ENCODE peak calls at places on chromosomes 5 and 9, in seven cellular contexts. Q, I, P, D, G, T and J are unnamed samples.
A peak's percentile ranks its signal among the peaks of the same experiment; 100 is the strongest.

GRCh38 chr5:61625682-61626620 is 293.9 kb downstream of the ZSWIM6 start:
- DNase-seq in I (peak; percentile 79), T (peak; percentile 29), Q (peak; percentile 40), D (peak; percentile 62), P (peak; percentile 78), G (peak; percentile 65), J (peak; percentile 11)

GRCh38 chr9:78982849-78983248 is 588.9 kb upstream of the TLE4 start:
- DNase-seq in G (peak; percentile 6), I (no peak), D (peak; percentile 25), P (peak; percentile 21), T (no peak), Q (no peak), J (peak; percentile 56)

GRCh38 chr5:107558951-107559350 is 111.8 kb downstream of the EFNA5 start:
- DNase-seq in G (no peak), T (no peak), P (peak; percentile 55), Q (no peak), D (no peak), I (peak; percentile 58), J (no peak)

GRCh38 chr9:16960084-16960483 is 89.6 kb upstream of the BNC2 start:
- DNase-seq in Q (no peak), D (peak; percentile 43), P (no peak), G (no peak), T (no peak), I (no peak), J (peak; percentile 61)

GRCh38 chr5:84437673-84438315 is 53.1 kb upstream of the EDIL3 start:
- DNase-seq in T (no peak), P (no peak), Q (no peak), I (no peak), G (no peak), D (peak; percentile 47), J (peak; percentile 91)

GRCh38 chr9:124108216-124108615 is 96.6 kb downstream of the LHX2 start:
- DNase-seq in P (no peak), D (no peak), T (no peak), Q (no peak), G (no peak), I (no peak), J (no peak)

GRCh38 chr9:123669355-123669754 is 260.6 kb downstream of the DENND1A start:
- DNase-seq in D (no peak), Q (peak; percentile 15), T (no peak), P (no peak), G (no peak), I (no peak), J (no peak)

GRCh38 chr9:7974335-7975005 is 174.9 kb upstream of the DMAC1 start:
- DNase-seq in Q (no peak), T (no peak), P (no peak), I (no peak), G (no peak), D (no peak), J (no peak)

GRCh38 chr5:16066320-16066719 is 113.3 kb downstream of the MARCHF11 start:
- DNase-seq in I (no peak), D (no peak), P (no peak), T (no peak), G (no peak), Q (no peak), J (no peak)

GRCh38 chr9:20805766-20806165 is 121.7 kb downstream of the FOCAD start:
- DNase-seq in I (no peak), D (no peak), P (no peak), T (no peak), G (no peak), Q (no peak), J (no peak)

GRCh38 chr5:124365491-124365890 is 380.9 kb downstream of the ZNF608 start:
- DNase-seq in D (no peak), T (no peak), I (no peak), P (no peak), G (no peak), Q (no peak), J (no peak)

DNA sequence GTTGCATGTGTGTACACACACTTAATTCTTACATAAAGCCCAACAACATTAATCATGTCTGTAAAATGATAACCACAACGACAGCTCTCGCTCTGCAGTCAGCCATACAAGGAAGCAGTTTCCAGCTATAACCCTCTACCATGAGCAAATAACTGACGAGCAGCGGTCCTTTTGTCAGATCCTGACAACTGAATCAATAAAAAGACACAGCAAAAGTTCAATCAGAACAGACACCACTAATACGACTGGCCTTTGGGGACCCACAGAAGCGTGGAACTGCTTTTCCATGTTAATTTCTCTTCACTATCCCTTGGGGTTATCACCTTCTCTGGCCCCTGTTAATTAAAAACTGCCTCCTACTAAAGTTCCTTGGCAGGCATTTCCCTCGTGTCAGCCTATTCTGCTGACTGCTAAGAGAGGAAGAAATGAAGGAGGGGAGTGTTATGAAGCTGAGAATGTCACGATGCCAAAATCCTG is 722.8 kb upstream of the GRAMD2B start:
- DNase-seq in T (no peak), G (no peak), D (peak; percentile 35), P (no peak), Q (no peak), I (no peak), J (no peak)
- H3K4me2 ChIP-seq in T (no peak overlapping the region), G (no peak overlapping the region), D (peak overlapping the region; percentile 38), P (no peak overlapping the region), Q (no peak overlapping the region), I (no peak overlapping the region), J (peak overlapping the region; percentile 72)

GRCh38 chr9:114362394-114362793 is 25.4 kb downstream of the AKNA start:
- DNase-seq in Q (no peak), I (no peak), G (no peak), D (no peak), T (no peak), P (no peak), J (no peak)

GRCh38 chr9:114363424-114363823 is 24.4 kb downstream of the AKNA start:
- DNase-seq in D (no peak), P (no peak), G (no peak), T (no peak), Q (no peak), I (no peak), J (no peak)

GRCh38 chr9:114359801-114360200 is 28.0 kb downstream of the AKNA start:
- DNase-seq in D (no peak), G (no peak), Q (no peak), I (no peak), T (no peak), P (no peak), J (no peak)

GRCh38 chr9:114364123-114364522 is 23.7 kb downstream of the AKNA start:
- DNase-seq in I (no peak), T (no peak), G (peak; percentile 94), Q (no peak), D (peak; percentile 95), P (no peak), J (peak; percentile 85)

GRCh38 chr9:114361542-114361941 is 26.2 kb downstream of the AKNA start:
- DNase-seq in G (no peak), I (no peak), T (no peak), P (no peak), Q (no peak), D (no peak), J (no peak)
- H2AK5ac ChIP-seq in G (no peak overlapping the region), I (no peak overlapping the region), T (no peak overlapping the region), P (no peak overlapping the region), Q (no peak overlapping the region), D (no peak overlapping the region), J (no peak overlapping the region)

DNA sequence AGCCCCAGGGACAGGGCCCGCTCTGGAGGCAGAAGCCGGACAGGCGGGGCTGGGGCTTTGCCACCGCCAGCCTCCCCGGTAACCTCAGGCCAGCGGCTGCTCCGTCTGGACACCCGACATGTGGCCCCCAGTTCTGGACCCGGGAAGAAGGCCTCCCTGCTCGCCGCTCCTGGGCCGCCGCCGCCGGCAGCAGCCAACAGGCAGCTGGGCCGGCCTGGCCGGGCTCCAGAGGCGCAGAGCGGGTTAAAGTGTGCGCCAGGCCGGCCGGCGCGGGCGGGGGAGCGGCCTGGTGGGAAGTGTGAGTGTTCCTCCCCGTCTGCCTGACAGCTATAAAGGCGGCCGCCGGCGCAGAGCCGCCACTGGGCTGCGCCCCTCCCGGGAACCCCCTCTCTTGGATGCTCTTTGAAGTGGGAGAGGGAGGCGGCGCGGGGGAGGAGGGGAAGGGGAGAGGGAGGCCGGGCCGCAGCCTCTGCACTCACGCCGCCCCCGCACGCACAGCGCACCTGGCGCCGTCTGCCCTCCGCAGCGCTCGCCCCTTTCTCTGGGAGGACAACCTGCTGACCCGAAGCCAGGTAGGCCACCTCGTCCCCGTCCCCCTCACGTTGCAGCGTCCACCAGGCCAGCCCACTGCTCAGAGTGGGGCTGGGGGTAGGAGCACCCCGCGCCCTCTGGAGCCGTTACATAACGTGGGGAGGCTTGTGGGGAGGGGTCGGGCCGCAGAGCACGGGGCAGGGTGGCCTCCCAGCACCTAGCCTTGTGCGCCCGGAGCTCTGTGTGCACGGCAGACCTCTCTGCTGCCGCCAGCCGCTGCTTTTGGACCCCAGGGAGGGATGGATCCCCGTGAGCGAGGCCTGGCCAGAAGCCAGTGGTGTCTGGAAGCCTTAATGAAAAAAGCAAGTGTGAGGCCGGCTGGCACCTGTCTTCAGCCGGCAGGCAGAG is at the start of gene ADAMTSL2:
- DNase-seq in P (peak; percentile 74), Q (peak; percentile 44), G (no peak), I (peak; percentile 71), T (no peak), D (peak; percentile 72), J (peak; percentile 56)
- H3K4me2 ChIP-seq in P (peak within 1 kb of the TSS; percentile 34), Q (peak within 1 kb of the TSS; percentile 43), G (peak within 1 kb of the TSS; percentile 67), I (peak within 1 kb of the TSS; percentile 27), T (peak within 1 kb of the TSS; percentile 94), D (peak within 1 kb of the TSS; percentile 6), J (no peak within 1 kb of the TSS)

DNA sequence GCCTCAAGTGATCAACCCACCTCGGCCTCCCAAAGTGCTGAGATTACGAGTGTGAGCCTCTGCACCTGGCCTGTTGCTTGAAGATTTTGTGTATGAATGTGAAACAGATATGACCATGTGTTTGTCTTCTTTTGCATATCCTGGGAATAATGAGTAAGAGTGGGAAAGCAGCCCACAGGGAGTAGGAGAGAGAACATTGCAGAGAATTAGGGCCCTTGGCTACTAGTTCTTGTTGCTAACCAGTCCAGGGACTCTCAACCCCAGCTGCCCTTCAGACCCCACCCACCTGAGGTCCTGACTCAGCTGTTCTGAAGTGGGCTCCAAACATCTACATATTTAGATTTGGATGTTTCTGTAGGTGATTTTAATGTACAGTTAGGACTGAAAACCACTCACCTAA is 125.5 kb downstream of the MTX3 start:
- DNase-seq in G (no peak), Q (no peak), D (no peak), I (no peak), P (no peak), T (no peak), J (no peak)
- H2AK5ac ChIP-seq in G (no peak overlapping the region), Q (no peak overlapping the region), D (no peak overlapping the region), I (no peak overlapping the region), P (no peak overlapping the region), T (no peak overlapping the region), J (no peak overlapping the region)

DNA sequence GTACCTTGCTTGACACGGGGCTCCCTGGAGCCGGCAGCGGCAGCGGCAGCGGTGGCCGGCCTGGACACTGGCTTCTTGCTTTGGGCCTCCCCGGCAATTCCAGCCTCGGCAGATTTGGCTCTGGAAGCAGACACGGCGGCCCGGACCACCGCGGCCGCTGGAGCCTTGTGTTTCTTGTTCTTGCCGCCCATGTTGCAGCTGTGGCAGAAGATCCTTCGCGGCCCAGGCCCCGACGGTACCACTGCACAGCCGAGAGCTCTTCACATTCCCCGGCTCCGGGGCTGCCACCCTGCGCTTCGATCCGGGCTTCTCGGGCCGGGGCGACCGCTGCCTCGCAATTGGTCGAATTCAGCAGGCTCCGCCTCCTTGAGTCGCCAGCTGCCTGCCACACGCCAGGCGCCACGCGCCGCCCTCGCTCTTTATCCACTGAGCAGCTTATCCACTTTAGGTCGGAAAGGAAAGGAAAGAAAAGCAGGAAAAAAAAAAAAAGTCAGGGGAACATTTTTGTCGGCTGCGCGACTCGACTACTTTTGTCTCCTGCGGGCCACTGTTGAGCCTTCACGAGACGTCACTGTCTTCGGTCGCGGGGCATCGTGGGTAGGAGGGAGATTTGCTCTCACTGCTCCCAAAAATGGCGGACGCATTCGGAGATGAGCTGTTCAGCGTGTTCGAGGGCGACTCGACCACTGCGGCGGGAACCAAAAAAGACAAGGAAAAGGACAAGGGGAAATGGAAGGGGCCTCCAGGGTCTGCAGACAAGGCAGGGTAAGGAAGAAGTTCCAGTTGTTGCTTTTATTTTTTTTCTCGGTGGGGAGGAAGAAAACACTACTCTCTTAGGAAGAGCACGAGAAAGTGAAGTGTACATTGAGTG is at the start of the genes DHX29 and MTREX:
- DNase-seq in T (peak; percentile 59), P (peak; percentile 96), D (peak; percentile 96), I (peak; percentile 91), Q (peak; percentile 88), G (peak; percentile 95), J (peak; percentile 91)
- H3K4me2 ChIP-seq in T (peak within 1 kb of the TSS; percentile 72), P (peak within 1 kb of the TSS; percentile 71), D (peak within 1 kb of the TSS; percentile 70), I (peak within 1 kb of the TSS; percentile 80), Q (peak within 1 kb of the TSS; percentile 63), G (peak within 1 kb of the TSS; percentile 94), J (peak within 1 kb of the TSS; percentile 91)